ENCODE peak calls at places on chromosomes 4 and X, in ten cellular contexts. One of them, this sample, is unnamed.

GRCh38 chr4:6010789-6011188 is 7.4 kb downstream of the C4orf50 start:
- DNase-seq in NCI-H1105: no peak
- DNase-seq in H54: no peak
- DNase-seq in NCI-H1930: no peak
- DNase-seq in fibroblast of the aortic adventitia: no peak
- DNase-seq in stimulated activated CD8-positive, alpha-beta memory T cell treated with anti-CD3 and anti-CD28 coated beads, Interleukin-15, amount 100 ng/mL, for 24 hours: no peak
- DNase-seq in effector CD4-positive, alpha-beta T cell: no peak
- DNase-seq in NCI-H2171 treated with DMSO at 0.1 percent for 48 hours: no peak
- DNase-seq in memory B cell: no peak
- DNase-seq in pulmonary artery endothelial cell: no peak
- DNase-seq in this sample: no peak

GRCh38 chr4:77040856-77041576 is 34.8 kb downstream of the CCNI start:
- DNase-seq in NCI-H1105: no peak
- DNase-seq in H54: no peak
- DNase-seq in NCI-H1930: no peak
- DNase-seq in fibroblast of the aortic adventitia: no peak
- DNase-seq in stimulated activated CD8-positive, alpha-beta memory T cell treated with anti-CD3 and anti-CD28 coated beads, Interleukin-15, amount 100 ng/mL, for 24 hours: no peak
- DNase-seq in effector CD4-positive, alpha-beta T cell: no peak
- DNase-seq in NCI-H2171 treated with DMSO at 0.1 percent for 48 hours: no peak
- DNase-seq in memory B cell: no peak
- DNase-seq in pulmonary artery endothelial cell: no peak
- DNase-seq in this sample: no peak

GRCh38 chrX:9644335-9644734 is 121.3 kb downstream of the GPR143 start:
- DNase-seq in NCI-H1105: no peak
- DNase-seq in H54: no peak
- DNase-seq in NCI-H1930: no peak
- DNase-seq in fibroblast of the aortic adventitia: no peak
- DNase-seq in stimulated activated CD8-positive, alpha-beta memory T cell treated with anti-CD3 and anti-CD28 coated beads, Interleukin-15, amount 100 ng/mL, for 24 hours: no peak
- DNase-seq in effector CD4-positive, alpha-beta T cell: peak; percentile 7
- DNase-seq in NCI-H2171 treated with DMSO at 0.1 percent for 48 hours: no peak
- DNase-seq in memory B cell: peak; percentile 15
- DNase-seq in pulmonary artery endothelial cell: no peak
- DNase-seq in this sample: no peak

GRCh38 chr4:26086621-26087068 is 172.6 kb downstream of the SMIM20 start:
- DNase-seq in NCI-H1105: no peak
- DNase-seq in H54: no peak
- DNase-seq in NCI-H1930: no peak
- DNase-seq in fibroblast of the aortic adventitia: peak; percentile 69
- DNase-seq in stimulated activated CD8-positive, alpha-beta memory T cell treated with anti-CD3 and anti-CD28 coated beads, Interleukin-15, amount 100 ng/mL, for 24 hours: no peak
- DNase-seq in effector CD4-positive, alpha-beta T cell: no peak
- DNase-seq in NCI-H2171 treated with DMSO at 0.1 percent for 48 hours: no peak
- DNase-seq in memory B cell: no peak
- DNase-seq in pulmonary artery endothelial cell: no peak
- DNase-seq in this sample: no peak

GRCh38 chr4:6688879-6689505 is 4.7 kb upstream of the S100P start:
- DNase-seq in NCI-H1105: no peak
- DNase-seq in H54: peak; percentile 81
- DNase-seq in NCI-H1930: no peak
- DNase-seq in fibroblast of the aortic adventitia: peak; percentile 81
- DNase-seq in stimulated activated CD8-positive, alpha-beta memory T cell treated with anti-CD3 and anti-CD28 coated beads, Interleukin-15, amount 100 ng/mL, for 24 hours: peak; percentile 40
- DNase-seq in effector CD4-positive, alpha-beta T cell: peak; percentile 64
- DNase-seq in NCI-H2171 treated with DMSO at 0.1 percent for 48 hours: no peak
- DNase-seq in memory B cell: no peak
- DNase-seq in pulmonary artery endothelial cell: no peak
- DNase-seq in this sample: no peak

GRCh38 chr4:148874331-148874730 is 432.1 kb upstream of the NR3C2 start:
- DNase-seq in NCI-H1105: no peak
- DNase-seq in H54: no peak
- DNase-seq in NCI-H1930: no peak
- DNase-seq in fibroblast of the aortic adventitia: no peak
- DNase-seq in stimulated activated CD8-positive, alpha-beta memory T cell treated with anti-CD3 and anti-CD28 coated beads, Interleukin-15, amount 100 ng/mL, for 24 hours: no peak
- DNase-seq in effector CD4-positive, alpha-beta T cell: no peak
- DNase-seq in NCI-H2171 treated with DMSO at 0.1 percent for 48 hours: no peak
- DNase-seq in memory B cell: no peak
- DNase-seq in pulmonary artery endothelial cell: no peak
- DNase-seq in this sample: no peak

GRCh38 chrX:134431894-134432293 is 28.1 kb upstream of the HPRT1 start:
- DNase-seq in NCI-H1105: no peak
- DNase-seq in H54: peak; percentile 9
- DNase-seq in NCI-H1930: no peak
- DNase-seq in fibroblast of the aortic adventitia: peak; percentile 34
- DNase-seq in stimulated activated CD8-positive, alpha-beta memory T cell treated with anti-CD3 and anti-CD28 coated beads, Interleukin-15, amount 100 ng/mL, for 24 hours: no peak
- DNase-seq in effector CD4-positive, alpha-beta T cell: no peak
- DNase-seq in NCI-H2171 treated with DMSO at 0.1 percent for 48 hours: no peak
- DNase-seq in memory B cell: no peak
- DNase-seq in pulmonary artery endothelial cell: no peak
- DNase-seq in this sample: no peak

GRCh38 chr4:102578819-102579218 is 77.7 kb downstream of the NFKB1 start:
- DNase-seq in NCI-H1105: no peak
- DNase-seq in H54: no peak
- DNase-seq in NCI-H1930: no peak
- DNase-seq in fibroblast of the aortic adventitia: no peak
- DNase-seq in stimulated activated CD8-positive, alpha-beta memory T cell treated with anti-CD3 and anti-CD28 coated beads, Interleukin-15, amount 100 ng/mL, for 24 hours: no peak
- DNase-seq in effector CD4-positive, alpha-beta T cell: no peak
- DNase-seq in NCI-H2171 treated with DMSO at 0.1 percent for 48 hours: no peak
- DNase-seq in memory B cell: no peak
- DNase-seq in pulmonary artery endothelial cell: no peak
- DNase-seq in this sample: peak; percentile 66

GRCh38 chr4:38386011-38386551 is 277.9 kb upstream of the KLF3 start:
- DNase-seq in NCI-H1105: no peak
- DNase-seq in H54: no peak
- DNase-seq in NCI-H1930: no peak
- DNase-seq in fibroblast of the aortic adventitia: no peak
- DNase-seq in stimulated activated CD8-positive, alpha-beta memory T cell treated with anti-CD3 and anti-CD28 coated beads, Interleukin-15, amount 100 ng/mL, for 24 hours: no peak
- DNase-seq in effector CD4-positive, alpha-beta T cell: no peak
- DNase-seq in NCI-H2171 treated with DMSO at 0.1 percent for 48 hours: no peak
- DNase-seq in memory B cell: no peak
- DNase-seq in pulmonary artery endothelial cell: no peak
- DNase-seq in this sample: no peak

GRCh38 chrX:45445745-45446412 is 245.2 kb upstream of the DIPK2B start:
- DNase-seq in NCI-H1105: no peak
- DNase-seq in H54: peak; percentile 1
- DNase-seq in NCI-H1930: no peak
- DNase-seq in fibroblast of the aortic adventitia: peak; percentile 78
- DNase-seq in stimulated activated CD8-positive, alpha-beta memory T cell treated with anti-CD3 and anti-CD28 coated beads, Interleukin-15, amount 100 ng/mL, for 24 hours: no peak
- DNase-seq in effector CD4-positive, alpha-beta T cell: no peak
- DNase-seq in NCI-H2171 treated with DMSO at 0.1 percent for 48 hours: no peak
- DNase-seq in memory B cell: no peak
- DNase-seq in pulmonary artery endothelial cell: peak; percentile 24
- DNase-seq in this sample: no peak

GRCh38 chr4:68180858-68181531 is 51.3 kb upstream of the TMPRSS11F start:
- DNase-seq in NCI-H1105: no peak
- DNase-seq in H54: no peak
- DNase-seq in NCI-H1930: no peak
- DNase-seq in fibroblast of the aortic adventitia: peak; percentile 28
- DNase-seq in stimulated activated CD8-positive, alpha-beta memory T cell treated with anti-CD3 and anti-CD28 coated beads, Interleukin-15, amount 100 ng/mL, for 24 hours: no peak
- DNase-seq in effector CD4-positive, alpha-beta T cell: no peak
- DNase-seq in NCI-H2171 treated with DMSO at 0.1 percent for 48 hours: no peak
- DNase-seq in memory B cell: no peak
- DNase-seq in pulmonary artery endothelial cell: no peak
- DNase-seq in this sample: no peak

GRCh38 chr4:150668824-150669223 is 86.9 kb downstream of the MAB21L2 start:
- DNase-seq in NCI-H1105: no peak
- DNase-seq in H54: no peak
- DNase-seq in NCI-H1930: no peak
- DNase-seq in fibroblast of the aortic adventitia: no peak
- DNase-seq in stimulated activated CD8-positive, alpha-beta memory T cell treated with anti-CD3 and anti-CD28 coated beads, Interleukin-15, amount 100 ng/mL, for 24 hours: no peak
- DNase-seq in effector CD4-positive, alpha-beta T cell: no peak
- DNase-seq in NCI-H2171 treated with DMSO at 0.1 percent for 48 hours: no peak
- DNase-seq in memory B cell: no peak
- DNase-seq in pulmonary artery endothelial cell: no peak
- DNase-seq in this sample: no peak

GRCh38 chr4:128782076-128782715 is 27.3 kb upstream of the JADE1 start:
- DNase-seq in NCI-H1105: no peak
- DNase-seq in H54: no peak
- DNase-seq in NCI-H1930: no peak
- DNase-seq in fibroblast of the aortic adventitia: peak; percentile 55
- DNase-seq in stimulated activated CD8-positive, alpha-beta memory T cell treated with anti-CD3 and anti-CD28 coated beads, Interleukin-15, amount 100 ng/mL, for 24 hours: no peak
- DNase-seq in effector CD4-positive, alpha-beta T cell: peak; percentile 55
- DNase-seq in NCI-H2171 treated with DMSO at 0.1 percent for 48 hours: no peak
- DNase-seq in memory B cell: peak; percentile 29
- DNase-seq in pulmonary artery endothelial cell: no peak
- DNase-seq in this sample: peak; percentile 62

GRCh38 chrX:16155586-16155985 is 11.7 kb upstream of the MAGEB17 start:
- DNase-seq in NCI-H1105: peak; percentile 18
- DNase-seq in H54: no peak
- DNase-seq in NCI-H1930: no peak
- DNase-seq in fibroblast of the aortic adventitia: no peak
- DNase-seq in stimulated activated CD8-positive, alpha-beta memory T cell treated with anti-CD3 and anti-CD28 coated beads, Interleukin-15, amount 100 ng/mL, for 24 hours: no peak
- DNase-seq in effector CD4-positive, alpha-beta T cell: no peak
- DNase-seq in NCI-H2171 treated with DMSO at 0.1 percent for 48 hours: peak; percentile 19
- DNase-seq in memory B cell: no peak
- DNase-seq in pulmonary artery endothelial cell: no peak
- DNase-seq in this sample: no peak

GRCh38 chr4:102612824-102613366 is 111.7 kb downstream of the NFKB1 start:
- DNase-seq in NCI-H1105: no peak
- DNase-seq in H54: no peak
- DNase-seq in NCI-H1930: no peak
- DNase-seq in fibroblast of the aortic adventitia: no peak
- DNase-seq in stimulated activated CD8-positive, alpha-beta memory T cell treated with anti-CD3 and anti-CD28 coated beads, Interleukin-15, amount 100 ng/mL, for 24 hours: no peak
- DNase-seq in effector CD4-positive, alpha-beta T cell: peak; percentile 52
- DNase-seq in NCI-H2171 treated with DMSO at 0.1 percent for 48 hours: no peak
- DNase-seq in memory B cell: no peak
- DNase-seq in pulmonary artery endothelial cell: no peak
- DNase-seq in this sample: no peak

GRCh38 chrX:21708116-21708515 is 49.8 kb downstream of the SMPX start:
- DNase-seq in NCI-H1105: no peak
- DNase-seq in H54: no peak
- DNase-seq in NCI-H1930: no peak
- DNase-seq in fibroblast of the aortic adventitia: peak; percentile 25
- DNase-seq in stimulated activated CD8-positive, alpha-beta memory T cell treated with anti-CD3 and anti-CD28 coated beads, Interleukin-15, amount 100 ng/mL, for 24 hours: no peak
- DNase-seq in effector CD4-positive, alpha-beta T cell: no peak
- DNase-seq in NCI-H2171 treated with DMSO at 0.1 percent for 48 hours: no peak
- DNase-seq in memory B cell: no peak
- DNase-seq in pulmonary artery endothelial cell: no peak
- DNase-seq in this sample: peak; percentile 21

GRCh38 chrX:116272328-116272727 is 101.8 kb downstream of the AGTR2 start:
- DNase-seq in NCI-H1105: no peak
- DNase-seq in H54: peak; percentile 11
- DNase-seq in NCI-H1930: no peak
- DNase-seq in fibroblast of the aortic adventitia: peak; percentile 89
- DNase-seq in stimulated activated CD8-positive, alpha-beta memory T cell treated with anti-CD3 and anti-CD28 coated beads, Interleukin-15, amount 100 ng/mL, for 24 hours: no peak
- DNase-seq in effector CD4-positive, alpha-beta T cell: no peak
- DNase-seq in NCI-H2171 treated with DMSO at 0.1 percent for 48 hours: no peak
- DNase-seq in memory B cell: no peak
- DNase-seq in pulmonary artery endothelial cell: peak; percentile 5
- DNase-seq in this sample: no peak

GRCh38 chrX:73562986-73563739 is at the start of gene CHIC1:
- DNase-seq in NCI-H1105: peak; percentile 76
- DNase-seq in H54: peak; percentile 33
- DNase-seq in NCI-H1930: peak; percentile 46
- DNase-seq in fibroblast of the aortic adventitia: peak; percentile 65
- DNase-seq in stimulated activated CD8-positive, alpha-beta memory T cell treated with anti-CD3 and anti-CD28 coated beads, Interleukin-15, amount 100 ng/mL, for 24 hours: peak; percentile 29
- DNase-seq in effector CD4-positive, alpha-beta T cell: peak; percentile 56
- DNase-seq in NCI-H2171 treated with DMSO at 0.1 percent for 48 hours: peak; percentile 87
- DNase-seq in memory B cell: peak; percentile 53
- DNase-seq in pulmonary artery endothelial cell: peak; percentile 7
- DNase-seq in this sample: peak; percentile 80

GRCh38 chr4:74544655-74545361 is 99.9 kb downstream of the AREG start:
- DNase-seq in NCI-H1105: no peak
- DNase-seq in H54: no peak
- DNase-seq in NCI-H1930: no peak
- DNase-seq in fibroblast of the aortic adventitia: no peak
- DNase-seq in stimulated activated CD8-positive, alpha-beta memory T cell treated with anti-CD3 and anti-CD28 coated beads, Interleukin-15, amount 100 ng/mL, for 24 hours: no peak
- DNase-seq in effector CD4-positive, alpha-beta T cell: no peak
- DNase-seq in NCI-H2171 treated with DMSO at 0.1 percent for 48 hours: no peak
- DNase-seq in memory B cell: no peak
- DNase-seq in pulmonary artery endothelial cell: peak; percentile 22
- DNase-seq in this sample: no peak

GRCh38 chrX:96615448-96615847 is 69.2 kb upstream of the DIAPH2 start:
- DNase-seq in NCI-H1105: no peak
- DNase-seq in H54: no peak
- DNase-seq in NCI-H1930: no peak
- DNase-seq in fibroblast of the aortic adventitia: peak; percentile 15
- DNase-seq in stimulated activated CD8-positive, alpha-beta memory T cell treated with anti-CD3 and anti-CD28 coated beads, Interleukin-15, amount 100 ng/mL, for 24 hours: no peak
- DNase-seq in effector CD4-positive, alpha-beta T cell: no peak
- DNase-seq in NCI-H2171 treated with DMSO at 0.1 percent for 48 hours: no peak
- DNase-seq in memory B cell: no peak
- DNase-seq in pulmonary artery endothelial cell: no peak
- DNase-seq in this sample: no peak

GRCh38 chr4:54746228-54746627 is 88.5 kb downstream of the KIT start:
- DNase-seq in NCI-H1105: no peak
- DNase-seq in H54: no peak
- DNase-seq in NCI-H1930: no peak
- DNase-seq in fibroblast of the aortic adventitia: no peak
- DNase-seq in stimulated activated CD8-positive, alpha-beta memory T cell treated with anti-CD3 and anti-CD28 coated beads, Interleukin-15, amount 100 ng/mL, for 24 hours: no peak
- DNase-seq in effector CD4-positive, alpha-beta T cell: no peak
- DNase-seq in NCI-H2171 treated with DMSO at 0.1 percent for 48 hours: no peak
- DNase-seq in memory B cell: no peak
- DNase-seq in pulmonary artery endothelial cell: no peak
- DNase-seq in this sample: no peak

GRCh38 chr4:123939621-123940020 is 543.0 kb downstream of the SPRY1 start:
- DNase-seq in NCI-H1105: no peak
- DNase-seq in H54: peak; percentile 11
- DNase-seq in NCI-H1930: no peak
- DNase-seq in fibroblast of the aortic adventitia: peak; percentile 63
- DNase-seq in stimulated activated CD8-positive, alpha-beta memory T cell treated with anti-CD3 and anti-CD28 coated beads, Interleukin-15, amount 100 ng/mL, for 24 hours: no peak
- DNase-seq in effector CD4-positive, alpha-beta T cell: no peak
- DNase-seq in NCI-H2171 treated with DMSO at 0.1 percent for 48 hours: peak; percentile 8
- DNase-seq in memory B cell: no peak
- DNase-seq in pulmonary artery endothelial cell: peak; percentile 71
- DNase-seq in this sample: no peak

GRCh38 chrX:107731831-107732502 is 43.6 kb downstream of the TSC22D3 start:
- DNase-seq in NCI-H1105: peak; percentile 22
- DNase-seq in H54: peak; percentile 59
- DNase-seq in NCI-H1930: no peak
- DNase-seq in fibroblast of the aortic adventitia: peak; percentile 90
- DNase-seq in stimulated activated CD8-positive, alpha-beta memory T cell treated with anti-CD3 and anti-CD28 coated beads, Interleukin-15, amount 100 ng/mL, for 24 hours: no peak
- DNase-seq in effector CD4-positive, alpha-beta T cell: no peak
- DNase-seq in NCI-H2171 treated with DMSO at 0.1 percent for 48 hours: peak; percentile 4
- DNase-seq in memory B cell: no peak
- DNase-seq in pulmonary artery endothelial cell: peak; percentile 66
- DNase-seq in this sample: no peak

This sample was measured in WERI-Rb-1.